ENCODE peak calls at places on chromosomes 6 and 20, in four cellular contexts. R, V, W and M are unnamed samples.

GRCh38 chr6:79188885-79189505 is 45.5 kb downstream of the HMGN3 start:
- DNase-seq in R (no peak), V (no peak), W (no peak), M (no peak)

GRCh38 chr6:11263185-11263817 is 30.8 kb upstream of the NEDD9 start:
- DNase-seq in R (peak), V (no peak), W (peak), M (peak)

GRCh38 chr6:48048460-48049146 is 62.4 kb downstream of the PTCHD4 start:
- DNase-seq in R (no peak), V (no peak), W (no peak), M (no peak)

GRCh38 chr6:16092140-16092539 is 36.7 kb upstream of the MYLIP start:
- DNase-seq in R (no peak), V (no peak), W (no peak), M (peak)

GRCh38 chr6:1316482-1317220 is 4.8 kb downstream of the FOXQ1 start:
- DNase-seq in R (peak), V (no peak), W (no peak), M (peak)

GRCh38 chr6:69918766-69919165 is 52.4 kb downstream of the COL19A1 start:
- DNase-seq in R (no peak), V (no peak), W (no peak), M (no peak)

GRCh38 chr20:63222541-63222940 is 6.6 kb upstream of the YTHDF1 start:
- DNase-seq in R (no peak), V (no peak), W (no peak), M (peak)

GRCh38 chr6:68653074-68653705 is 18.1 kb downstream of the ADGRB3 start:
- DNase-seq in R (no peak), V (no peak), W (no peak), M (no peak)

GRCh38 chr6:164296411-164296810 is 881.9 kb downstream of the QKI start:
- DNase-seq in R (no peak), V (no peak), W (no peak), M (no peak)

GRCh38 chr6:136547336-136547735 is 2.9 kb downstream of the MAP7 start:
- DNase-seq in R (peak), V (no peak), W (peak), M (peak)

GRCh38 chr6:111683749-111684267 is 78.1 kb upstream of the TRAF3IP2 start:
- DNase-seq in R (no peak), V (no peak), W (peak), M (no peak)

GRCh38 chr6:144159727-144160126 is 9.4 kb downstream of the STX11 start:
- DNase-seq in R (no peak), V (no peak), W (no peak), M (no peak)

GRCh38 chr20:21202284-21202683 is 76.4 kb downstream of the KIZ start:
- DNase-seq in R (no peak), V (no peak), W (peak), M (no peak)

GRCh38 chr6:25179051-25179778 is 100.0 kb upstream of the CARMIL1 start:
- DNase-seq in R (peak), V (no peak), W (peak), M (no peak)

GRCh38 chr6:111692327-111693164 is 86.9 kb upstream of the TRAF3IP2 start:
- DNase-seq in R (peak), V (no peak), W (no peak), M (no peak)

GRCh38 chr20:51095755-51096509 is 73.0 kb upstream of the KCNG1 start:
- DNase-seq in R (no peak), V (peak), W (no peak), M (no peak)

GRCh38 chr20:63124092-63124781 is 91.7 kb downstream of the YTHDF1 start:
- DNase-seq in R (no peak), V (no peak), W (no peak), M (no peak)

GRCh38 chr6:150492941-150493340 is 106.7 kb upstream of the PLEKHG1 start:
- DNase-seq in R (no peak), V (no peak), W (no peak), M (no peak)

GRCh38 chr6:77652739-77653138 is at the start of gene MEI4:
- DNase-seq in R (no peak), V (no peak), W (no peak), M (no peak)

GRCh38 chr6:71289039-71289801 is 609 bp downstream of the OGFRL1 start:
- DNase-seq in R (peak), V (peak), W (no peak), M (peak)